ENCODE peak calls at places on chromosomes 4 and X, in six cellular contexts. F, C, W, N, J and K are unnamed samples.

GRCh38 chr4:119000400-119000799 is 111.7 kb downstream of the SYNPO2 start:
- DNase-seq in F (no peak), C (peak), W (no peak), N (no peak), J (no peak), K (no peak)

GRCh38 chrX:77432998-77433397 is 14.2 kb upstream of the FGF16 start:
- DNase-seq in F (no peak), C (no peak), W (no peak), N (no peak), J (no peak), K (no peak)

GRCh38 chr4:59179372-59179771 is 2020.8 kb upstream of the ADGRL3 start:
- DNase-seq in F (no peak), C (no peak), W (no peak), N (no peak), J (no peak), K (no peak)

GRCh38 chrX:68732906-68733493 is 85.5 kb downstream of the STARD8 start:
- DNase-seq in F (peak), C (peak), W (peak), N (no peak), J (peak), K (peak)

GRCh38 chr4:131566026-131566425 is 1583.1 kb upstream of the PCDH10 start:
- DNase-seq in F (no peak), C (no peak), W (no peak), N (no peak), J (no peak), K (no peak)

GRCh38 chr4:103718993-103719319 is 829 bp downstream of the TACR3 start:
- DNase-seq in F (no peak), C (no peak), W (no peak), N (no peak), J (no peak), K (no peak)

GRCh38 chr4:152784490-152785195 is 4.9 kb downstream of the ARFIP1 start:
- DNase-seq in F (no peak), C (no peak), W (no peak), N (no peak), J (no peak), K (no peak)

GRCh38 chrX:105662248-105662647 is 160.1 kb upstream of the NRK start:
- DNase-seq in F (no peak), C (no peak), W (no peak), N (no peak), J (no peak), K (no peak)

GRCh38 chr4:24010994-24011393 is 121.1 kb upstream of the PPARGC1A start:
- DNase-seq in F (no peak), C (no peak), W (no peak), N (no peak), J (no peak), K (no peak)

GRCh38 chrX:29275928-29276327 is 688.7 kb downstream of the IL1RAPL1 start:
- DNase-seq in F (no peak), C (no peak), W (no peak), N (no peak), J (no peak), K (no peak)

GRCh38 chr4:26105815-26106699 is 192.0 kb downstream of the SMIM20 start:
- DNase-seq in F (no peak), C (no peak), W (no peak), N (no peak), J (no peak), K (no peak)

GRCh38 chrX:46703980-46704379 is 54.9 kb downstream of the SLC9A7 start:
- DNase-seq in F (no peak), C (no peak), W (no peak), N (no peak), J (no peak), K (no peak)

GRCh38 chr4:26400140-26400539 is 79.3 kb downstream of the RBPJ start:
- DNase-seq in F (no peak), C (no peak), W (no peak), N (no peak), J (no peak), K (no peak)

GRCh38 chr4:71266090-71266794 is 72.6 kb upstream of the SLC4A4 start:
- DNase-seq in F (no peak), C (no peak), W (no peak), N (no peak), J (no peak), K (no peak)

GRCh38 chr4:119209077-119209476 is 3.4 kb upstream of the USP53 start:
- DNase-seq in F (no peak), C (no peak), W (no peak), N (no peak), J (no peak), K (peak)

GRCh38 chr4:150436598-150437370 is 145.2 kb upstream of the MAB21L2 start:
- DNase-seq in F (no peak), C (no peak), W (no peak), N (no peak), J (no peak), K (no peak)

GRCh38 chr4:138399041-138399440 is 156.9 kb upstream of the SLC7A11 start:
- DNase-seq in F (no peak), C (no peak), W (no peak), N (no peak), J (no peak), K (no peak)

GRCh38 chrX:16873106-16873505 is 2.9 kb upstream of the RBBP7 start:
- DNase-seq in F (no peak), C (no peak), W (no peak), N (no peak), J (no peak), K (no peak)

DNA sequence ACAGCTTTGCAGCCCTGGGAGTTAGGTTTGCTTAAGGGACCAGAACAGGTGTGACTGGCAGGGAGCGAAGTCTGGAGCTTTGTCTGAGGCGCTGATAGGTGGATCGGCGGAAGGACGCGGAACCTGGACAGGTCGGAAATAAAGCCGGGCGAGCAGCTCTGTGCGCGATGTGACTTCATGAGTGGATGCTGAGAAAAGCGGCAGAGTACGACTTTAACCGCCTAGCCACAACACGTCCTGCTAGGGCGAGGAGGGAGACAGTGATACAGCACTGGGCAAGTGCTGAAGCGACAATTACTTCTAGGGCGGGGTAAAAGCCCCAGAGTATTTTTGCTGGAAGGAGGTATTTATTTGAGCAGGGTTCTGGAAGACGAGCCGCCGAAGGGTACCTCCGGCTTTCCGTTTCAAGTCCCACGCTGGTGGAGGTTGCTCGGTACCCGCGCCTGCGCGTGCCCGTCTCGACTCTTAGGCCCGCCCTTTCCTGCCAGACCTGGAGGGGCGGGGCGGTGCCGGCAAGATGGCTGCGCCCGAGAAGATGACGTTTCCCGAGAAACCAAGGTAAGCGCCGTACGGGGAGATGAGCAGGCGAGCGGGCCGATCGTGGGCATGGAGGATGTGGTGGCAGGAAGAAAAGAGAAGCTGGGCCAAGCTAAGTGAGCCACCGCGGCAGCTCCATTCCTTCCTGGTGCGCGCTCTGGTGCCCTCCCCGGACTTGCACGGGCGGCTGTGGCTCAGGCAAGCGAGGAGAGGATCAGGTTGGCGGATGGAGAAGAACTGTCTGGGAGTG is at the start of gene ZRSR2:
- DNase-seq in F (peak), C (peak), W (peak), N (peak), J (peak), K (peak)
- TF ChIP-seq POLR2A in F (no peak), C (no peak), W (peak), N (peak), J (no peak), K (peak)

DNA sequence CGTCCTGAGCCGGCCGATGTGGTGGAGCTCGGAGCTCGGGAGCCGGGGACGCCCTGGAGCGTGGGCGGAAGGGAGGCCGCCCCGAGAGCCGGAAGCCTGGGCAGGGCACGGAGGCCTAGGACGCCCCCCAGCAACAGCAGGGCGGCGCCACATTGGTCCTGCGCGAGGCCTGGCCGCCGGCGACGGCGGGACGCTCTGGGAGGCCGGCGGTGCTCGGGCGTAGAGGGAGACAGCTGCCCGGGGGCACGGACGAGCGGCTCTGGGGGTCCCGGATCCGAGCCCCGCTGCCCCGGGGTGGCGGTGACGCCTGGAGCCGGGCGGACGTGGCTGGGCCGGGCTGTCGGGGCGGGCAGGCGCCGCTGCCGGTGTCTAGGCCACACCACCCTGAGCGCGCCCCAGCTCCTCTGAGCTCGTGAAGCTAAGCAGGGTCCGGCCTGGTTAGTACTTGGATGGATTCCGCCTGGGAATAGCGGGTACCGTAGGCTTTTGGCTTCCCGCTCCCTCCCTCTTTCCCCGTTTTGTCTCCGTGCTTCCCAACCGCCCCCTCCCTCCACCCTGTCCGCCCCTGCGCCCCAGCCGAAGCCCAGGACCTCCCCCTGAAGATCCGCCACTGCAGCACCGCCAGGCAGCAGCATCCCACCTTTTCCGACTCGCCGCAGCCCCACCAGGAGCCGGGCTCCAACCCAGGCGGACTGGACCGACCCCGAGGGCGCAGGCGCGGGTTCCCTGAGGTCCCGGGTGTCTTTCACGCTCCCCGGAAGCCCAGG is 12.1 kb downstream of the FRG2 start:
- DNase-seq in F (no peak), C (no peak), W (no peak), N (no peak), J (peak), K (no peak)
- TF ChIP-seq POLR2A in F (no peak), C (no peak), W (no peak), N (no peak), J (no peak), K (no peak)

DNA sequence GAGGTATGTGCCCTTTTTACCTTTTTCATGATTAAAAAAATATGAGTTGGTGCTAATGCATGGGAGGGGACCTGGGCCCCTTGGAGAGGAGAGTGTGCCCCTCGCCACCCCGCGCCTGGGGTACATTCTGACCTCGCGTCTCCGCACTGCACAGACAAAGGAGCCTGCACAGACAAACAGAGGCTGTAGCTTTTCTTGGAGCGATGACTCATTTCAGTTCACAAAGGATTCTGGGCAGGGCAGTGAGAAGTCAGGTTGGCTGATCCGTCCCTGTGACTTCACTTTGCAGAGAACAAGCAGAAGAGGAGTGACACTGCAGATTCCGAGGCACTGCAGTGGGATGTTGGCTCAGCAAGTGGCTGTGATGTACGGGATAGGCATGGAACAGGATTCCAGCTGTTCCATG is 82.9 kb downstream of the STOX2 start:
- DNase-seq in F (peak), C (peak), W (peak), N (no peak), J (no peak), K (peak)
- TF ChIP-seq POLR2A in F (no peak), C (peak), W (peak), N (no peak), J (no peak), K (peak)

DNA sequence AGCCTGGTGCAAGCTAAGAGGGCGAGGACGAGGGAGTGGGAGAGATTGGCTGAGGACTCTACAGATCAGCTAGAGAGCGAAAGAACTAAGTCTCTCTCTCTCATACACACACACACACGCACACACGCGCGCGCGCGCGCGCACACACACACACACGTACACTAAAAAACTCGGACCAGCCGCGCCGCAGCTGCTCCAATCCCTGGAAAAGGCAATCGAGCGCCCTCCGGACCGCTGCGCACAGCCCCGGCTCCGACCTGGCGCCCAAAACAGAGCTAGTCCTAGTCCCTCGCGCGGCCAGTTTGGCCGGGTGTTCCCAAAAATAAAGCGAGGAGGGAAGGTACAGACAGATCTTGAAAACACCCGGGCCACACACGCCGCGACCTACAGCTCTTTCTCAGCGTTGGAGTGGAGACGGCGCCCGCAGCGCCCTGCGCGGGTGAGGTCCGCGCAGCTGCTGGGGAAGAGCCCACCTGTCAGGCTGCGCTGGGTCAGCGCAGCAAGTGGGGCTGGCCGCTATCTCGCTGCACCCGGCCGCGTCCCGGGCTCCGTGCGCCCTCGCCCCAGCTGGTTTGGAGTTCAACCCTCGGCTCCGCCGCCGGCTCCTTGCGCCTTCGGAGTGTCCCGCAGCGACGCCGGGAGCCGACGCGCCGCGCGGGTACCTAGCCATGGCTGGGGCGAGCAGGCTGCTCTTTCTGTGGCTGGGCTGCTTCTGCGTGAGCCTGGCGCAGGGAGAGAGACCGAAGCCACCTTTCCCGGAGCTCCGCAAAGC is at the start of gene BMP3:
- DNase-seq in F (no peak), C (no peak), W (no peak), N (peak), J (no peak), K (no peak)
- TF ChIP-seq POLR2A in F (no peak), C (no peak), W (no peak), N (no peak), J (no peak), K (no peak)

GRCh38 chr4:110620352-110621327 is 2.2 kb downstream of the PITX2 start:
- DNase-seq in F (no peak), C (no peak), W (no peak), N (no peak), J (peak), K (no peak)
- TF ChIP-seq POLR2A in F (no peak), C (no peak), W (no peak), N (no peak), J (no peak), K (no peak)

GRCh38 chr4:93911671-93912070 is 83.1 kb downstream of the ATOH1 start:
- DNase-seq in F (no peak), C (no peak), W (no peak), N (no peak), J (no peak), K (no peak)

GRCh38 chr4:93912146-93912545 is 83.6 kb downstream of the ATOH1 start:
- DNase-seq in F (no peak), C (no peak), W (no peak), N (no peak), J (no peak), K (no peak)

GRCh38 chr4:93908778-93909177 is 80.2 kb downstream of the ATOH1 start:
- DNase-seq in F (no peak), C (no peak), W (no peak), N (no peak), J (no peak), K (no peak)
- TF ChIP-seq POLR2A in F (no peak), C (no peak), W (no peak), N (no peak), J (no peak), K (no peak)

DNA sequence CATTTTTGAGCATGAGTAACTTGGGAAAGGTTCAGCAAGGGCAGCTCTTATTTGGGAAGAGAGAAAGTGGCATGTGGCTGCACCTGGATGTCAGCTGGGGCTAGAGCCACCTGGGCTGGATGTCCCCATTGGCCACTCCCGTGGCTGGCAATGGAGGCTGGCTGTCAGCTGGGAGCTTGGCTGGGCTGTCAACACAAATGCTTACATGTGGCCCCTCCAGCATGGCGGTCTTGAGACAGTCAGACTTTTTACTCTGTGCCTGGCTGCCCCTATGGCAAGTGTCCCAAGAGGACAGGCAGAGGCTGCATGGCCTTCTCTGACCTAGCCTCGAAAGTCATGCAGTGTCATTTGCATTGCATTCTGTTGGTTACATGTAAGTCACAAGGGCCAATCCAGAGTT is 99.6 kb downstream of the FAM53A start:
- DNase-seq in F (no peak), C (no peak), W (no peak), N (no peak), J (peak), K (no peak)
- TF ChIP-seq POLR2A in F (no peak), C (no peak), W (no peak), N (no peak), J (no peak), K (no peak)